ENCODE peak calls at places on chromosomes 12 and 14, in eight cellular contexts. B is neural progenitor cell; N is CD8-positive, alpha-beta memory T cell; M is OCI-LY7; C is heart right ventricle; P is neuronal stem cell; J is tibial nerve; Z is A549. O is an unnamed sample. For H3K4me1, the result is how much of the 10 kb centered on the place peaks cover.

GRCh38 chr14:104393199-104393897 is 186.2 kb upstream of the C14orf180 start:
- DNase-seq in B (no peak), N (no peak), M (no peak), C (peak), P (no peak), J (no peak), Z (no peak), O (peak)

GRCh38 chr12:68641138-68641537 is 30.4 kb downstream of the RAP1B start:
- DNase-seq in B (no peak), N (peak), M (peak), C (no peak), P (no peak), J (no peak), Z (no peak), O (no peak)

GRCh38 chr12:89709994-89710872 is 1.6 kb upstream of the ATP2B1 start:
- DNase-seq in B (peak), N (no peak), M (peak), C (peak), P (no peak), J (peak), Z (no peak), O (peak)

GRCh38 chr14:63438065-63438757 is 105.0 kb downstream of the PPP2R5E start:
- DNase-seq in B (no peak), N (peak), M (peak), C (peak), P (no peak), J (no peak), Z (peak), O (peak)

GRCh38 chr14:97846156-97846555 is 1049.0 kb downstream of the VRK1 start:
- DNase-seq in B (no peak), N (no peak), M (no peak), C (no peak), P (no peak), J (no peak), Z (no peak), O (no peak)

GRCh38 chr12:14514946-14515345 is 52.7 kb downstream of the PLBD1 start:
- DNase-seq in B (no peak), N (no peak), M (no peak), C (no peak), P (no peak), J (no peak), Z (no peak), O (no peak)

GRCh38 chr14:25121342-25122129 is 71.6 kb upstream of the STXBP6 start:
- DNase-seq in B (no peak), N (no peak), M (no peak), C (no peak), P (no peak), J (no peak), Z (peak), O (no peak)

GRCh38 chr12:70645494-70646317 is 8.5 kb upstream of the PTPRB start:
- DNase-seq in B (no peak), N (no peak), M (no peak), C (peak), P (no peak), J (no peak), Z (peak), O (peak)

GRCh38 chr12:122999986-123000420 is 19.5 kb downstream of the ARL6IP4 start:
- DNase-seq in B (no peak), N (no peak), M (no peak), C (no peak), P (no peak), J (no peak), Z (no peak), O (no peak)

GRCh38 chr14:105398726-105399440 is 545 bp downstream of the TEX22 start:
- DNase-seq in B (no peak), N (no peak), M (peak), C (no peak), P (no peak), J (no peak), Z (peak), O (no peak)

GRCh38 chr14:64704743-64705405 is 650 bp downstream of the PLEKHG3 start:
- DNase-seq in B (peak), N (no peak), M (no peak), C (peak), P (no peak), J (no peak), Z (no peak), O (no peak)

GRCh38 chr14:101726954-101727302 is 34.6 kb upstream of the PPP2R5C start:
- DNase-seq in B (no peak), N (no peak), M (no peak), C (no peak), P (no peak), J (no peak), Z (no peak), O (peak)

GRCh38 chr12:2406903-2407302 is 354.1 kb downstream of the CACNA1C start:
- DNase-seq in B (no peak), N (no peak), M (no peak), C (no peak), P (no peak), J (no peak), Z (no peak), O (no peak)

GRCh38 chr14:55354500-55354899 is 57.1 kb downstream of the ATG14 start:
- DNase-seq in B (peak), N (peak), M (peak), C (no peak), P (peak), J (no peak), Z (peak), O (no peak)

GRCh38 chr12:52876371-52876770 is 27.6 kb upstream of the KRT78 start:
- DNase-seq in B (no peak), N (no peak), M (no peak), C (peak), P (no peak), J (no peak), Z (peak), O (no peak)

GRCh38 chr14:21099596-21099985 is 1.1 kb upstream of the ZNF219 start:
- DNase-seq in B (no peak), N (no peak), M (no peak), C (no peak), P (no peak), J (no peak), Z (no peak), O (peak)
- H3K4me1 ChIP-seq in B (half or more), N (under half), M (under half), C (under half), P (under half), J (under half), Z (half or more), O (under half)

DNA sequence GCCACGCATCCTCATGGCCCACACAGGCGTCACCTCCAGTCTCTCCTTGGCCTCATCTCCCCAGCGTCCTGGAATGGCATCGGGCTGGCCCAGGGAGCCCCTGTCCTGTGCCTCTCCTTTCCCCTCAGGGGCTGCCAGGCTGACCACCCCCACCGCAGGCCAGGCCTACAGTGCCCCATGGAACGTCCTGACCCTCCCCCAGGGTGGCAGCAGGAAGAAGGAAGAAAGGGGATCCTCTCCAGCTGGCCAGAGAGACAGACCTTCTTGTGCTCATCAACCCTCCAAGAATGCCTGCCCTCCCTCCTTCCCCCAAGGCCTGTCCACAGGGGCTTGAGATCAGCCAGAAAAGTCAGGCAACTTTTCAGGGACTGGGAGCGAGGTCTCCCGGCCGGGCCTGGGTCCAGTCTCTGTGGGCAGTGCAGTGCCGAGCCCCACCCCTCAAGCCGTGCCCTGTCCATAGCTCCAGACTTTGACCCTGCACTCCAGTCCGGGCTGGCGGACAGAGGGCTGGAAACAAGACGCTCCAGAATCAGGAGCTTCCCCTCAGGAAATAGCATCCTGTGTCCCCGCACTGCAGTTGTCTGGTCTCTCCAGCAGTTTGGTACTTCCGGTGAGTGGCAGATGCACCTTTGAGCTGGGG is at the start of gene DAO:
- DNase-seq in B (no peak), N (no peak), M (no peak), C (no peak), P (no peak), J (no peak), Z (no peak), O (no peak)
- H3K4me1 ChIP-seq in B (under half), N (under half), M (under half), C (under half), P (under half), J (under half), Z (under half), O (under half)

DNA sequence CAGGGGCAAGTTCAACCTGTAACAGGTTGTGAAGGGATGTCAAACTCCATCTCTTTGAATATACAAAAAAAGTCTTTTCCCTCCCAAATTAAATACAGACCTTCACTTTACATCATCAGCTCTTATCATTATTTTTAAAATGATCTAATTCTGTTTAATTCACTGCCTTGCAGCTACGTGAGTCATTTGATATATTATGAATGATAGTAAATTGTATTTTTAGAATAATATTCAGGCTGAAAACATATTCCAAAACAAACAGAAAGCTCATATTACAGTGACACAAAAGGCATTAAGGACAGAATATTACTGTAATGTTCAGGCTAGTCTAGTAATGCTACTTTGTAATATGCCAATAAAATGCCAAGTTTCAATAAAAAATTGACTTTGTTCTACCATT is 53.3 kb downstream of the BCAT1 start:
- DNase-seq in B (no peak), N (no peak), M (no peak), C (no peak), P (no peak), J (no peak), Z (no peak), O (no peak)
- H3K4me1 ChIP-seq in B (under half), N (under half), M (under half), C (under half), P (under half), J (under half), Z (under half), O (under half)

GRCh38 chr12:48997719-48998496 is 1.3 kb downstream of the DDN start:
- DNase-seq in B (peak), N (peak), M (no peak), C (peak), P (no peak), J (no peak), Z (peak), O (no peak)
- H3K4me1 ChIP-seq in B (under half), N (under half), M (under half), C (under half), P (under half), J (under half), Z (under half), O (under half)

O was measured in ascending aorta.